ENCODE peak calls at places on chromosomes 12 and 14, in seven cellular contexts. One of them, this sample, is unnamed.

GRCh38 chr12:78398750-78399149 is 465.8 kb upstream of the SYT1 start:
- DNase-seq in body of pancreas: no peak
- DNase-seq in stimulated activated CD4-positive, alpha-beta T cell treated with anti-CD3 and anti-CD28 coated beads, Interleukin-2, amount 100 ng/mL, for 4 hours: no peak
- DNase-seq in tibial artery: no peak
- DNase-seq in NCI-H1092: no peak
- DNase-seq in CD8-positive, alpha-beta memory T cell: no peak
- DNase-seq in heart left ventricle: no peak
- DNase-seq in this sample: no peak

GRCh38 chr14:35727764-35728163 is 81.3 kb downstream of the RALGAPA1 start:
- DNase-seq in NCI-H1092: no peak
- DNase-seq in stimulated activated CD4-positive, alpha-beta T cell treated with anti-CD3 and anti-CD28 coated beads, Interleukin-2, amount 100 ng/mL, for 4 hours: no peak
- DNase-seq in heart left ventricle: no peak
- DNase-seq in CD8-positive, alpha-beta memory T cell: no peak
- DNase-seq in body of pancreas: no peak
- DNase-seq in tibial artery: no peak
- DNase-seq in this sample: no peak

GRCh38 chr12:64608901-64609542 is 1.3 kb upstream of the RASSF3 start:
- DNase-seq in stimulated activated CD4-positive, alpha-beta T cell treated with anti-CD3 and anti-CD28 coated beads, Interleukin-2, amount 100 ng/mL, for 4 hours: no peak
- DNase-seq in NCI-H1092: no peak
- DNase-seq in heart left ventricle: no peak
- DNase-seq in CD8-positive, alpha-beta memory T cell: peak
- DNase-seq in body of pancreas: peak
- DNase-seq in tibial artery: no peak
- DNase-seq in this sample: no peak

GRCh38 chr12:131049002-131049401 is 95.3 kb downstream of the ADGRD1 start:
- DNase-seq in heart left ventricle: no peak
- DNase-seq in body of pancreas: no peak
- DNase-seq in tibial artery: no peak
- DNase-seq in CD8-positive, alpha-beta memory T cell: no peak
- DNase-seq in NCI-H1092: no peak
- DNase-seq in stimulated activated CD4-positive, alpha-beta T cell treated with anti-CD3 and anti-CD28 coated beads, Interleukin-2, amount 100 ng/mL, for 4 hours: no peak
- DNase-seq in this sample: no peak

GRCh38 chr12:70798016-70798768 is 122.3 kb downstream of the PTPRR start:
- DNase-seq in body of pancreas: no peak
- DNase-seq in NCI-H1092: no peak
- DNase-seq in tibial artery: no peak
- DNase-seq in CD8-positive, alpha-beta memory T cell: no peak
- DNase-seq in stimulated activated CD4-positive, alpha-beta T cell treated with anti-CD3 and anti-CD28 coated beads, Interleukin-2, amount 100 ng/mL, for 4 hours: no peak
- DNase-seq in heart left ventricle: no peak
- DNase-seq in this sample: no peak

GRCh38 chr12:122646568-122647220 is 56.5 kb downstream of the HCAR2 start:
- DNase-seq in heart left ventricle: no peak
- DNase-seq in CD8-positive, alpha-beta memory T cell: peak
- DNase-seq in stimulated activated CD4-positive, alpha-beta T cell treated with anti-CD3 and anti-CD28 coated beads, Interleukin-2, amount 100 ng/mL, for 4 hours: peak
- DNase-seq in NCI-H1092: no peak
- DNase-seq in body of pancreas: no peak
- DNase-seq in tibial artery: no peak
- DNase-seq in this sample: no peak

GRCh38 chr12:10031771-10032175 is 1.3 kb downstream of the CLEC9A start:
- DNase-seq in stimulated activated CD4-positive, alpha-beta T cell treated with anti-CD3 and anti-CD28 coated beads, Interleukin-2, amount 100 ng/mL, for 4 hours: no peak
- DNase-seq in heart left ventricle: no peak
- DNase-seq in tibial artery: no peak
- DNase-seq in CD8-positive, alpha-beta memory T cell: no peak
- DNase-seq in NCI-H1092: no peak
- DNase-seq in body of pancreas: no peak
- DNase-seq in this sample: no peak

GRCh38 chr14:68890173-68890931 is 88.8 kb downstream of the ACTN1 start:
- DNase-seq in tibial artery: peak
- DNase-seq in stimulated activated CD4-positive, alpha-beta T cell treated with anti-CD3 and anti-CD28 coated beads, Interleukin-2, amount 100 ng/mL, for 4 hours: no peak
- DNase-seq in body of pancreas: no peak
- DNase-seq in heart left ventricle: no peak
- DNase-seq in CD8-positive, alpha-beta memory T cell: no peak
- DNase-seq in NCI-H1092: no peak
- DNase-seq in this sample: peak

GRCh38 chr12:56007148-56007891 is 10.2 kb downstream of the SUOX start:
- DNase-seq in CD8-positive, alpha-beta memory T cell: peak
- DNase-seq in tibial artery: peak
- DNase-seq in body of pancreas: peak
- DNase-seq in NCI-H1092: peak
- DNase-seq in heart left ventricle: peak
- DNase-seq in stimulated activated CD4-positive, alpha-beta T cell treated with anti-CD3 and anti-CD28 coated beads, Interleukin-2, amount 100 ng/mL, for 4 hours: peak
- DNase-seq in this sample: peak

GRCh38 chr14:97788364-97788763 is 991.2 kb downstream of the VRK1 start:
- DNase-seq in CD8-positive, alpha-beta memory T cell: no peak
- DNase-seq in stimulated activated CD4-positive, alpha-beta T cell treated with anti-CD3 and anti-CD28 coated beads, Interleukin-2, amount 100 ng/mL, for 4 hours: no peak
- DNase-seq in tibial artery: no peak
- DNase-seq in heart left ventricle: no peak
- DNase-seq in NCI-H1092: no peak
- DNase-seq in body of pancreas: no peak
- DNase-seq in this sample: no peak

GRCh38 chr14:54221971-54222370 is 174.8 kb upstream of the CDKN3 start:
- DNase-seq in CD8-positive, alpha-beta memory T cell: no peak
- DNase-seq in body of pancreas: no peak
- DNase-seq in NCI-H1092: no peak
- DNase-seq in stimulated activated CD4-positive, alpha-beta T cell treated with anti-CD3 and anti-CD28 coated beads, Interleukin-2, amount 100 ng/mL, for 4 hours: no peak
- DNase-seq in heart left ventricle: no peak
- DNase-seq in tibial artery: no peak
- DNase-seq in this sample: no peak

GRCh38 chr14:60805881-60806569 is 71.5 kb downstream of the MNAT1 start:
- DNase-seq in stimulated activated CD4-positive, alpha-beta T cell treated with anti-CD3 and anti-CD28 coated beads, Interleukin-2, amount 100 ng/mL, for 4 hours: no peak
- DNase-seq in tibial artery: no peak
- DNase-seq in CD8-positive, alpha-beta memory T cell: no peak
- DNase-seq in heart left ventricle: no peak
- DNase-seq in NCI-H1092: no peak
- DNase-seq in body of pancreas: no peak
- DNase-seq in this sample: no peak

GRCh38 chr14:69592923-69593677 is 18.3 kb upstream of the SUSD6 start:
- DNase-seq in body of pancreas: no peak
- DNase-seq in stimulated activated CD4-positive, alpha-beta T cell treated with anti-CD3 and anti-CD28 coated beads, Interleukin-2, amount 100 ng/mL, for 4 hours: no peak
- DNase-seq in tibial artery: no peak
- DNase-seq in heart left ventricle: no peak
- DNase-seq in NCI-H1092: peak
- DNase-seq in CD8-positive, alpha-beta memory T cell: no peak
- DNase-seq in this sample: peak

GRCh38 chr12:121590476-121591143 is 9.8 kb upstream of the KDM2B start:
- DNase-seq in body of pancreas: no peak
- DNase-seq in tibial artery: no peak
- DNase-seq in heart left ventricle: no peak
- DNase-seq in CD8-positive, alpha-beta memory T cell: peak
- DNase-seq in NCI-H1092: no peak
- DNase-seq in stimulated activated CD4-positive, alpha-beta T cell treated with anti-CD3 and anti-CD28 coated beads, Interleukin-2, amount 100 ng/mL, for 4 hours: peak
- DNase-seq in this sample: no peak

GRCh38 chr12:68646484-68646883 is 35.8 kb downstream of the RAP1B start:
- DNase-seq in NCI-H1092: no peak
- DNase-seq in tibial artery: no peak
- DNase-seq in CD8-positive, alpha-beta memory T cell: no peak
- DNase-seq in heart left ventricle: no peak
- DNase-seq in stimulated activated CD4-positive, alpha-beta T cell treated with anti-CD3 and anti-CD28 coated beads, Interleukin-2, amount 100 ng/mL, for 4 hours: no peak
- DNase-seq in body of pancreas: no peak
- DNase-seq in this sample: no peak

GRCh38 chr14:59303216-59303615 is 114.7 kb downstream of the DAAM1 start:
- DNase-seq in tibial artery: no peak
- DNase-seq in stimulated activated CD4-positive, alpha-beta T cell treated with anti-CD3 and anti-CD28 coated beads, Interleukin-2, amount 100 ng/mL, for 4 hours: no peak
- DNase-seq in NCI-H1092: no peak
- DNase-seq in body of pancreas: no peak
- DNase-seq in heart left ventricle: no peak
- DNase-seq in CD8-positive, alpha-beta memory T cell: no peak
- DNase-seq in this sample: no peak

GRCh38 chr12:77572371-77572770 is 258.3 kb upstream of the NAV3 start:
- DNase-seq in stimulated activated CD4-positive, alpha-beta T cell treated with anti-CD3 and anti-CD28 coated beads, Interleukin-2, amount 100 ng/mL, for 4 hours: no peak
- DNase-seq in tibial artery: no peak
- DNase-seq in body of pancreas: no peak
- DNase-seq in NCI-H1092: no peak
- DNase-seq in heart left ventricle: no peak
- DNase-seq in CD8-positive, alpha-beta memory T cell: no peak
- DNase-seq in this sample: no peak

This sample was measured in psoas muscle.